ENCODE peak calls at places on chromosomes 11 and 22, in ten cellular contexts. G is body of pancreas, W is astrocyte of the cerebellum, L is neural crest cell, Y is gastrocnemius medialis, S is colonic mucosa, F is bronchial epithelial cell, J is kidney epithelial cell, K is fibroblast of the aortic adventitia, U is foreskin keratinocyte. A is an unnamed sample.

GRCh38 chr11:44658451-44658850 is 68.3 kb upstream of the TSPAN18 start:
- DNase-seq in G (no peak), W (no peak), L (no peak), Y (no peak), S (no peak), F (peak), J (no peak), K (no peak), U (no peak), A (peak)

GRCh38 chr11:73382747-73383146 is 6.5 kb downstream of the RELT start:
- DNase-seq in G (no peak), W (no peak), L (no peak), Y (no peak), S (no peak), F (no peak), J (no peak), K (no peak), U (no peak), A (no peak)

GRCh38 chr11:66068154-66068821 is 1.8 kb upstream of the PACS1 start:
- DNase-seq in G (peak), W (peak), L (peak), Y (peak), S (peak), F (peak), J (no peak), K (peak), U (no peak), A (peak)

GRCh38 chr11:405323-405975 is 9.3 kb downstream of the SIGIRR start:
- DNase-seq in G (no peak), W (no peak), L (no peak), Y (no peak), S (peak), F (no peak), J (no peak), K (peak), U (no peak), A (no peak)

GRCh38 chr11:118410055-118410745 is 8.8 kb downstream of the ATP5MG start:
- DNase-seq in G (no peak), W (no peak), L (no peak), Y (no peak), S (no peak), F (no peak), J (no peak), K (no peak), U (no peak), A (no peak)

GRCh38 chr11:78564037-78564888 is 10.4 kb downstream of the NARS2 start:
- DNase-seq in G (peak), W (peak), L (peak), Y (no peak), S (peak), F (peak), J (no peak), K (peak), U (no peak), A (peak)

GRCh38 chr11:10413268-10413667 is 41.8 kb upstream of the AMPD3 start:
- DNase-seq in G (no peak), W (no peak), L (no peak), Y (peak), S (peak), F (peak), J (no peak), K (no peak), U (no peak), A (no peak)

GRCh38 chr22:39570226-39570625 is 327 bp upstream of the CACNA1I start:
- DNase-seq in G (no peak), W (no peak), L (no peak), Y (no peak), S (no peak), F (no peak), J (no peak), K (no peak), U (no peak), A (no peak)

GRCh38 chr11:133347988-133348387 is 184.3 kb downstream of the OPCML start:
- DNase-seq in G (no peak), W (no peak), L (no peak), Y (no peak), S (no peak), F (peak), J (peak), K (no peak), U (no peak), A (no peak)

GRCh38 chr22:24994070-24994763 is 41.7 kb downstream of the KIAA1671 start:
- DNase-seq in G (no peak), W (no peak), L (no peak), Y (no peak), S (peak), F (peak), J (no peak), K (peak), U (peak), A (peak)

GRCh38 chr11:74678041-74678440 is 53.2 kb downstream of the CHRDL2 start:
- DNase-seq in G (no peak), W (no peak), L (no peak), Y (no peak), S (no peak), F (no peak), J (no peak), K (no peak), U (no peak), A (no peak)

GRCh38 chr22:24134090-24134846 is 47.0 kb upstream of the SUSD2 start:
- DNase-seq in G (no peak), W (no peak), L (peak), Y (no peak), S (no peak), F (no peak), J (no peak), K (no peak), U (no peak), A (peak)

GRCh38 chr11:48900131-48900800 is 83.4 kb downstream of the TRIM51G start:
- DNase-seq in G (no peak), W (no peak), L (no peak), Y (no peak), S (no peak), F (no peak), J (no peak), K (no peak), U (no peak), A (no peak)

GRCh38 chr11:72950685-72951084 is 136.5 kb downstream of the ATG16L2 start:
- DNase-seq in G (no peak), W (no peak), L (no peak), Y (no peak), S (no peak), F (no peak), J (no peak), K (no peak), U (no peak), A (peak)

GRCh38 chr11:1298695-1299492 is 10.5 kb downstream of the TOLLIP start:
- DNase-seq in G (peak), W (no peak), L (no peak), Y (peak), S (peak), F (peak), J (peak), K (peak), U (peak), A (peak)

GRCh38 chr11:65090628-65091027 is 5.4 kb upstream of the VPS51 start:
- DNase-seq in G (no peak), W (no peak), L (no peak), Y (no peak), S (no peak), F (no peak), J (no peak), K (no peak), U (no peak), A (no peak)

GRCh38 chr11:73085189-73085875 is 56.8 kb downstream of the FCHSD2 start:
- DNase-seq in G (no peak), W (no peak), L (no peak), Y (peak), S (no peak), F (peak), J (peak), K (peak), U (no peak), A (no peak)

GRCh38 chr22:27416553-27417427 is 384.8 kb downstream of the MN1 start:
- DNase-seq in G (no peak), W (peak), L (no peak), Y (no peak), S (no peak), F (peak), J (peak), K (peak), U (peak), A (peak)

GRCh38 chr22:21775061-21775460 is 39.5 kb upstream of the YPEL1 start:
- DNase-seq in G (no peak), W (no peak), L (no peak), Y (no peak), S (no peak), F (no peak), J (peak), K (no peak), U (no peak), A (no peak)

GRCh38 chr11:128346808-128347207 is 240.6 kb downstream of the ETS1 start:
- DNase-seq in G (no peak), W (no peak), L (no peak), Y (no peak), S (no peak), F (peak), J (no peak), K (peak), U (peak), A (no peak)

GRCh38 chr11:44400431-44400830 is 90.5 kb upstream of the ALX4 start:
- DNase-seq in G (no peak), W (no peak), L (no peak), Y (no peak), S (no peak), F (no peak), J (no peak), K (no peak), U (no peak), A (no peak)

GRCh38 chr22:39943366-39943765 is 16.8 kb upstream of the TMA7B start:
- DNase-seq in G (no peak), W (no peak), L (no peak), Y (no peak), S (no peak), F (no peak), J (no peak), K (no peak), U (no peak), A (peak)

GRCh38 chr22:23793326-23793725 is 6.6 kb downstream of the SMARCB1 start:
- DNase-seq in G (no peak), W (no peak), L (no peak), Y (no peak), S (no peak), F (no peak), J (no peak), K (no peak), U (no peak), A (no peak)

GRCh38 chr11:67489860-67490726 is 7.3 kb downstream of the AIP start:
- DNase-seq in G (no peak), W (no peak), L (no peak), Y (no peak), S (no peak), F (no peak), J (no peak), K (no peak), U (no peak), A (no peak)

GRCh38 chr11:113176561-113176960 is 137.8 kb upstream of the TTC12 start:
- DNase-seq in G (no peak), W (peak), L (no peak), Y (no peak), S (no peak), F (no peak), J (no peak), K (peak), U (no peak), A (no peak)

GRCh38 chr11:69239320-69240040 is 54.5 kb upstream of the MYEOV start:
- DNase-seq in G (peak), W (no peak), L (no peak), Y (no peak), S (peak), F (no peak), J (no peak), K (no peak), U (no peak), A (no peak)

GRCh38 chr11:35477871-35478270 is 47.5 kb downstream of the PAMR1 start:
- DNase-seq in G (no peak), W (no peak), L (no peak), Y (no peak), S (no peak), F (no peak), J (no peak), K (no peak), U (no peak), A (peak)

GRCh38 chr11:86138958-86139357 is 70.1 kb upstream of the PICALM start:
- DNase-seq in G (no peak), W (no peak), L (no peak), Y (no peak), S (no peak), F (no peak), J (no peak), K (no peak), U (no peak), A (no peak)

GRCh38 chr11:73237471-73238290 is 19.6 kb downstream of the P2RY2 start:
- DNase-seq in G (no peak), W (no peak), L (no peak), Y (peak), S (no peak), F (no peak), J (no peak), K (peak), U (no peak), A (no peak)

GRCh38 chr11:76248210-76248609 is 41.9 kb upstream of the WNT11 start:
- DNase-seq in G (no peak), W (no peak), L (no peak), Y (no peak), S (peak), F (peak), J (no peak), K (no peak), U (no peak), A (peak)

GRCh38 chr11:12677131-12677530 is 2.9 kb downstream of the TEAD1 start:
- DNase-seq in G (no peak), W (no peak), L (no peak), Y (no peak), S (no peak), F (no peak), J (no peak), K (peak), U (no peak), A (peak)

GRCh38 chr11:26335903-26336302 is 4.0 kb downstream of the ANO3 start:
- DNase-seq in G (no peak), W (no peak), L (no peak), Y (no peak), S (no peak), F (no peak), J (no peak), K (peak), U (no peak), A (no peak)

GRCh38 chr11:66336234-66337102 is at the start of gene RIN1:
- DNase-seq in G (peak), W (peak), L (no peak), Y (peak), S (peak), F (peak), J (peak), K (peak), U (peak), A (peak)

GRCh38 chr11:126419801-126420729 is 64.6 kb downstream of the ST3GAL4 start:
- DNase-seq in G (no peak), W (no peak), L (no peak), Y (no peak), S (no peak), F (no peak), J (no peak), K (peak), U (no peak), A (no peak)

GRCh38 chr22:21754523-21755128 is 19.0 kb upstream of the YPEL1 start:
- DNase-seq in G (no peak), W (no peak), L (no peak), Y (peak), S (peak), F (no peak), J (no peak), K (peak), U (no peak), A (no peak)

GRCh38 chr22:17598318-17598717 is 30.2 kb downstream of the ATP6V1E1 start:
- DNase-seq in G (no peak), W (no peak), L (no peak), Y (no peak), S (no peak), F (no peak), J (no peak), K (no peak), U (no peak), A (no peak)
- TF ChIP-seq CTCF in G (no peak), W (no peak), L (no peak), Y (no peak), S (no peak), F (no peak), J (no peak), K (no peak), U (no peak), A (no peak)

GRCh38 chr11:94168882-94169281 is 40.2 kb downstream of the PANX1 start:
- DNase-seq in G (no peak), W (no peak), L (no peak), Y (no peak), S (no peak), F (no peak), J (no peak), K (no peak), U (no peak), A (no peak)
- TF ChIP-seq CTCF in G (no peak), W (no peak), L (no peak), Y (no peak), S (no peak), F (no peak), J (no peak), K (no peak), U (no peak), A (no peak)

GRCh38 chr22:49024775-49025440 is 802.8 kb downstream of the BRD1 start:
- DNase-seq in G (no peak), W (no peak), L (no peak), Y (no peak), S (no peak), F (no peak), J (no peak), K (no peak), U (no peak), A (no peak)

GRCh38 chr22:49027122-49027670 is 800.5 kb downstream of the BRD1 start:
- DNase-seq in G (no peak), W (no peak), L (no peak), Y (no peak), S (no peak), F (no peak), J (no peak), K (no peak), U (no peak), A (no peak)

GRCh38 chr22:49028111-49028510 is 799.6 kb downstream of the BRD1 start:
- DNase-seq in G (no peak), W (no peak), L (no peak), Y (no peak), S (no peak), F (no peak), J (no peak), K (no peak), U (no peak), A (no peak)

GRCh38 chr22:49025791-49026475 is 801.7 kb downstream of the BRD1 start:
- DNase-seq in G (no peak), W (no peak), L (no peak), Y (no peak), S (no peak), F (no peak), J (no peak), K (no peak), U (no peak), A (no peak)

GRCh38 chr22:49026476-49027121 is 801.1 kb downstream of the BRD1 start:
- DNase-seq in G (no peak), W (no peak), L (no peak), Y (no peak), S (no peak), F (no peak), J (no peak), K (no peak), U (no peak), A (peak)
- TF ChIP-seq CTCF in G (no peak), W (no peak), L (peak), Y (no peak), S (no peak), F (no peak), J (no peak), K (no peak), U (no peak), A (peak)

DNA sequence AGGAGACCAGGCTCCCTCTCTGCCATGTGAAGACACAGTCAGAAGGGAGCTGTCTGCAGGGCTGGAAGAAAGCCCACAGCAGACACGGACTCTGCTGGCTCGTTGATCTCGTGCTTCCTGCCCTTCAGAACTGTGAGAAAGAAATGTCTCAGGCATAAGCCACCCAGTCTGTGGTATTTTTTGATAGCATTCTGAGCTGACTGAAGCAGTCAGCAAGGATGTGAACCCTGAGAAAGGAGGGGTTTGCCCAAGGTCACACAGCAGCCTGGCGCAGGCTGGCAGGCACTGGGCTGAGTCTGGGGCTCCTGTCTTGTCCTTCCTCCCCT is 255.1 kb upstream of the B3GAT1 start:
- DNase-seq in G (no peak), W (no peak), L (no peak), Y (no peak), S (no peak), F (no peak), J (no peak), K (no peak), U (no peak), A (no peak)
- TF ChIP-seq CTCF in G (no peak), W (no peak), L (no peak), Y (no peak), S (no peak), F (no peak), J (no peak), K (no peak), U (no peak), A (no peak)

DNA sequence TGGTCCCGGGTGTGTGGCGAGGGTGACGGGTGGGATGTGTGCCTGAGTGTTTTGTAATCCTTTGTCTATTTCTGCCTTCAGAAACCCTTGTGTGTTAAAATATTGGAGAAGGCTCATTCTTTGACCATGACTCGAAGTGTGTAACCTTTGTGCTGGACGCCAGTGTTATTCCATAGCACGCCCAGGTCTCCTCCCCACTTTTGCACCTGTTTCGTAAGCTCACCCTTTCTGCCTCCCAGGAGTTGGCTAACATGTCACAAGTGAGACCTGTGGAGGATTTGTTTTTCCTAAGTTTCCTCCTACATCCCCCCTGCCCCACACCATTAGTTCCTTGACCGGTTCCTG is 382 bp downstream of the C11orf54 start:
- DNase-seq in G (peak), W (no peak), L (no peak), Y (peak), S (peak), F (peak), J (peak), K (peak), U (no peak), A (peak)
- TF ChIP-seq CTCF in G (no peak), W (no peak), L (no peak), Y (no peak), S (no peak), F (no peak), J (no peak), K (no peak), U (no peak), A (no peak)

GRCh38 chr11:122101625-122102291 is 14.3 kb downstream of the BLID start:
- DNase-seq in G (peak), W (peak), L (peak), Y (peak), S (peak), F (peak), J (peak), K (peak), U (peak), A (peak)
- TF ChIP-seq CTCF in G (peak), W (peak), L (peak), Y (peak), S (peak), F (peak), J (peak), K (peak), U (peak), A (peak)

GRCh38 chr11:7506243-7506642 is 7.6 kb upstream of the PPFIBP2 start:
- DNase-seq in G (no peak), W (no peak), L (no peak), Y (no peak), S (no peak), F (no peak), J (no peak), K (no peak), U (no peak), A (no peak)
- TF ChIP-seq CTCF in G (no peak), W (no peak), L (no peak), Y (no peak), S (no peak), F (no peak), J (no peak), K (no peak), U (no peak), A (no peak)

DNA sequence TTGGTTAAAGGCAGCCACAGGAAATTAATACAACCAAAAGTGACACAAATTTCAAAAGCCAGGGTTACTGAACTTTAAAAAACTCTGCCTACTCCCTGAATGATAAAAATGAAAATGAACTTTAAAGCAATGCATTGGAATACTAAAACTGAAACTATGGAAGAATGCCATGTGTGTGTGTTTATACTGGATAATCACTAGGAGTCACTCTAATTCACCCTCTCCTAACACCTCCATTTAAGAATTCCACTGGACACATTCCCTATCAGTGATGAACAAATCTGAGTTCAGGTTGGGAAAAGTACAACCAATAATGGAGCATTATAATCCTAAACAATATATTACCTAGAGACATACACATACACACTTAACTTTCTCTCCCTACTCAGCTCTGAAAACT is 27.5 kb upstream of the PLAAT3 start:
- DNase-seq in G (no peak), W (peak), L (no peak), Y (no peak), S (no peak), F (no peak), J (no peak), K (peak), U (no peak), A (no peak)
- TF ChIP-seq CTCF in G (no peak), W (peak), L (no peak), Y (no peak), S (no peak), F (peak), J (no peak), K (no peak), U (peak), A (no peak)